ENCODE peak calls at places on chromosomes 13 and 19, in four cellular contexts. U, Q, J and M are unnamed samples.

GRCh38 chr19:55386515-55386947 is 799 bp downstream of the RPL28 start:
- DNase-seq in U (no peak), Q (no peak), J (no peak), M (no peak)

GRCh38 chr13:88919970-88920628 is 1248.9 kb downstream of the SLITRK5 start:
- DNase-seq in U (no peak), J (no peak), Q (no peak), M (no peak)

GRCh38 chr13:77733674-77734073 is 36.2 kb downstream of the SLAIN1 start:
- DNase-seq in Q (no peak), J (no peak), U (no peak), M (no peak)

GRCh38 chr19:40623403-40624239 is 22.5 kb downstream of the LTBP4 start:
- DNase-seq in Q (peak; percentile 45), J (no peak), U (peak; percentile 92), M (peak; percentile 55)

GRCh38 chr19:18769989-18770528 is 21.0 kb downstream of the COMP start:
- DNase-seq in Q (no peak), J (no peak), U (no peak), M (no peak)

GRCh38 chr13:104584481-104584880 is 1518.3 kb upstream of the SLC10A2 start:
- DNase-seq in U (no peak), J (no peak), Q (no peak), M (peak; percentile 4)

GRCh38 chr13:40192516-40193257 is 473.8 kb downstream of the FOXO1 start:
- DNase-seq in Q (no peak), U (no peak), J (no peak), M (no peak)

GRCh38 chr13:74765955-74766354 is 631.8 kb upstream of the KLF12 start:
- DNase-seq in U (no peak), J (no peak), Q (no peak), M (no peak)

GRCh38 chr19:1266818-1267440 is 2.2 kb upstream of the CIRBP start:
- DNase-seq in U (peak; percentile 86), Q (peak; percentile 77), J (no peak), M (peak; percentile 64)

GRCh38 chr13:45243072-45243471 is 42.2 kb upstream of the KCTD4 start:
- DNase-seq in U (peak; percentile 89), J (no peak), Q (no peak), M (no peak)

GRCh38 chr13:47726394-47726793 is 274.7 kb downstream of the SUCLA2 start:
- DNase-seq in J (no peak), U (no peak), Q (no peak), M (no peak)

GRCh38 chr13:42048625-42049453 is at the start of gene DGKH:
- DNase-seq in Q (peak; percentile 83), J (peak; percentile 72), U (peak; percentile 92), M (peak; percentile 66)

GRCh38 chr13:26653842-26654241 is 96.4 kb downstream of the WASF3 start:
- DNase-seq in U (no peak), Q (no peak), J (no peak), M (no peak)

GRCh38 chr19:49217382-49217781 is 59.8 kb downstream of the TRPM4 start:
- DNase-seq in Q (peak; percentile 27), J (no peak), U (no peak), M (peak; percentile 46)

GRCh38 chr13:91153372-91153771 is 194.1 kb upstream of the MIR17HG start:
- DNase-seq in Q (no peak), U (no peak), J (no peak), M (no peak)

GRCh38 chr13:84137292-84137691 is 255.0 kb upstream of the SLITRK1 start:
- DNase-seq in J (no peak), U (no peak), Q (no peak), M (no peak)

GRCh38 chr19:16091546-16092475 is 15.5 kb downstream of the TPM4 start:
- DNase-seq in J (no peak), Q (no peak), U (no peak), M (no peak)

GRCh38 chr13:24683833-24684599 is 3.8 kb downstream of the ATP12A start:
- DNase-seq in Q (peak; percentile 80), U (peak; percentile 68), J (peak; percentile 59), M (peak; percentile 45)

GRCh38 chr13:57353831-57354230 is 186.8 kb downstream of the PRR20E start:
- DNase-seq in Q (no peak), J (no peak), U (no peak), M (no peak)

GRCh38 chr13:98909016-98909415 is 68.8 kb downstream of the DOCK9 start:
- DNase-seq in U (no peak), Q (no peak), J (no peak), M (no peak)

GRCh38 chr19:44647144-44647543 is 3.4 kb downstream of the PVR start:
- DNase-seq in U (no peak), J (no peak), Q (no peak), M (no peak)

GRCh38 chr13:29175245-29175873 is 355.2 kb downstream of the MTUS2 start:
- DNase-seq in U (no peak), Q (no peak), J (no peak), M (no peak)

GRCh38 chr13:39130298-39130697 is 92.0 kb downstream of the NHLRC3 start:
- DNase-seq in J (peak; percentile 18), U (no peak), Q (no peak), M (no peak)

GRCh38 chr13:73090116-73090811 is 31.5 kb downstream of the KLF5 start:
- DNase-seq in U (peak; percentile 81), Q (no peak), J (no peak), M (peak; percentile 85)

GRCh38 chr19:29834991-29835390 is 23.2 kb downstream of the CCNE1 start:
- DNase-seq in Q (no peak), J (no peak), U (peak; percentile 60), M (no peak)

GRCh38 chr13:48006396-48006795 is 5.3 kb upstream of the SUCLA2 start:
- DNase-seq in J (no peak), U (no peak), Q (no peak), M (peak; percentile 8)

GRCh38 chr19:14536926-14537692 is 7.7 kb downstream of the TECR start:
- DNase-seq in U (peak; percentile 91), Q (peak; percentile 82), J (peak; percentile 83), M (peak; percentile 59)

GRCh38 chr13:20570540-20570939 is 3.6 kb downstream of the IFT88 start:
- DNase-seq in U (no peak), Q (no peak), J (no peak), M (peak; percentile 68)

GRCh38 chr13:30006246-30006645 is 155.8 kb upstream of the UBL3 start:
- DNase-seq in U (no peak), Q (no peak), J (no peak), M (no peak)

GRCh38 chr13:113489549-113490495 is 689 bp downstream of the DCUN1D2 start:
- DNase-seq in J (peak; percentile 17), Q (peak; percentile 38), U (peak; percentile 37), M (peak; percentile 53)

GRCh38 chr19:17932485-17933338 is at the start of gene CCDC124:
- DNase-seq in Q (peak; percentile 94), J (peak; percentile 92), U (peak; percentile 93), M (peak; percentile 94)

GRCh38 chr13:41596190-41596589 is 138.8 kb downstream of the RGCC start:
- DNase-seq in J (no peak), Q (no peak), U (no peak), M (peak; percentile 57)

GRCh38 chr13:45242070-45242469 is 41.2 kb upstream of the KCTD4 start:
- DNase-seq in U (no peak), Q (peak; percentile 23), J (no peak), M (peak; percentile 69)

GRCh38 chr13:95957331-95957730 is 95.9 kb downstream of the UGGT2 start:
- DNase-seq in Q (peak; percentile 2), U (no peak), J (no peak), M (no peak)

GRCh38 chr13:45847554-45848224 is 3.9 kb downstream of the SIAH3 start:
- DNase-seq in Q (peak; percentile 60), U (no peak), J (no peak), M (no peak)

DNA sequence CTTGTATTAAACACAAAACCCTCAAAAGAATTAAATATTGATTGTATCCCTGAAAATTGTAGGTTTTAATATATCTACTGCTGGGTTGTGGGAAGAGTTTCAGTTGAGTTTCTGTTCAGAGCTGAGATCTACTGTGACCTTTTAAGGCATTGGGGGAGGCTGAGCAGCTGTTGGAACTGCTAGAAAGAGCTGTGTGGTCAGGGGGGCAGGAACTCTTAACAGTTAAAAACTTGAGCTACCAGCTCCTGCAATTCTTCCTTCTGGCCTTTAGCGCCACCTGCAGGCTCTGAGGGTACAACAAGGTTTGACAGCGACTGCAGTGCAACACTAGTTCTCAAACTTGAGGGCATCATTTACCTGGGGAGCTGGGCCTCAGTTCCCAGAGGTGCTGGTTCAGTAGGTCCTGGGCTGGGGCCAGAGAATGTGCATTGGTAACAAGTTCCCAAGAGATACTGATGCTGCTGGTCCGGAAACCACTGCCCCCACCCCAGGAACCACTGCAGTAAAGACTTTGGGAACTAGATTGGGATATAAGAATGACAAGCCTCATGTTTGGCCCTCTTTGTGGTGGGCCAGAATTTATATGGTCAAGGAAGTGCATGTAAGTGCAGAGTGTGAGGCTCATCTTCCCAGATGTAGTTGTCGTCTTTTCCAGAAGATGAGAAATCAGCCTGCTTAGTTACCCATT is 2.5 kb downstream of the RNASEH2B start:
- DNase-seq in U (peak; percentile 96), J (peak; percentile 85), Q (peak; percentile 94), M (peak; percentile 91)
- H3K4me3 ChIP-seq in U (no peak overlapping the region), J (no peak overlapping the region), Q (no peak overlapping the region), M (no peak overlapping the region)

GRCh38 chr19:7636317-7636690 is 606 bp upstream of the STXBP2 start:
- DNase-seq in U (no peak), Q (no peak), J (no peak), M (no peak)
- H3K4me3 ChIP-seq in U (peak overlapping the region; percentile 90), Q (no peak overlapping the region), J (no peak overlapping the region), M (peak overlapping the region; percentile 54)

DNA sequence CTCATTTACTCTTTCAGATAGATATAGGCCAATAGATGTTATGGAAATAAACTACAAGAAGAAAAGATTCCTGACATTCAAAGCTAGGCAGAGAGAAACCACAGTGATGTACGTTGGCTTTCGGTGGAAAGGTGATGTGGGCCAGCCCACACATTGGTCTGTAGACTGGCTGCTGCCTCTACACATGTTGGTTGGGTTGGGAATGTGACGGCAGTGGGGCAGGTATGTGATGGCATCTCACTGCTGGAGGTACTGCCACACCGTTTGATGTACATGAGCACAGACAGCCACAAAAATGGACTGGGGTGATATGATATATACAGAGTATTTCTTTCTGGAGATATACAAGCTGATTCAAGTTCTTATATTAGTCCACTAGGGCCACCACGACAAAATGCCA is 69.4 kb downstream of the C13orf42 start:
- DNase-seq in U (no peak), Q (no peak), J (no peak), M (no peak)
- H3K4me3 ChIP-seq in U (no peak overlapping the region), Q (no peak overlapping the region), J (no peak overlapping the region), M (no peak overlapping the region)

GRCh38 chr13:112219753-112220152 is 152.8 kb downstream of the SOX1 start:
- DNase-seq in U (no peak), J (no peak), Q (no peak), M (no peak)
- H3K4me3 ChIP-seq in U (no peak overlapping the region), J (no peak overlapping the region), Q (no peak overlapping the region), M (no peak overlapping the region)